ENCODE peak calls at places on chromosome 7, in four cellular contexts. S is posterior vena cava, E is HCEC 1CT, Z is NCI-H2171 treated with DMSO at 0.1 percent for 48 hours. P is an unnamed sample.

GRCh38 chr7:30504347-30505173 is at the start of gene GGCT:
- DNase-seq in S (peak; percentile 100), Z (peak; percentile 98), E (peak; percentile 98), P (peak; percentile 98)

GRCh38 chr7:98996162-98996552 is 117.8 kb downstream of the TRRAP start:
- DNase-seq in E (no peak), Z (no peak), S (no peak), P (no peak)

GRCh38 chr7:128243273-128243672 is 2.2 kb downstream of the LEP start:
- DNase-seq in S (peak; percentile 38), Z (no peak), E (no peak), P (no peak)

GRCh38 chr7:70353310-70353947 is 755.2 kb downstream of the AUTS2 start:
- DNase-seq in S (no peak), E (no peak), Z (peak; percentile 87), P (no peak)

GRCh38 chr7:107528461-107528860 is 35.3 kb downstream of the COG5 start:
- DNase-seq in E (peak; percentile 66), S (no peak), Z (no peak), P (peak; percentile 78)

GRCh38 chr7:80273327-80273726 is 138.7 kb downstream of the GNAI1 start:
- DNase-seq in S (no peak), E (peak; percentile 80), Z (no peak), P (peak; percentile 69)

GRCh38 chr7:131197920-131198610 is 129.6 kb upstream of the MKLN1 start:
- DNase-seq in S (no peak), Z (no peak), E (peak; percentile 82), P (peak; percentile 82)

GRCh38 chr7:1971946-1972654 is 260.6 kb downstream of the MAD1L1 start:
- DNase-seq in Z (no peak), S (peak; percentile 53), E (no peak), P (no peak)

GRCh38 chr7:95608344-95609173 is 12.2 kb upstream of the PDK4 start:
- DNase-seq in E (peak; percentile 98), S (peak; percentile 95), Z (peak; percentile 70), P (peak; percentile 82)

GRCh38 chr7:68729361-68729760 is 868.9 kb upstream of the AUTS2 start:
- DNase-seq in Z (peak; percentile 97), S (no peak), E (no peak), P (no peak)

GRCh38 chr7:48471206-48471605 is 299.9 kb downstream of the ABCA13 start:
- DNase-seq in E (no peak), Z (no peak), S (no peak), P (no peak)

GRCh38 chr7:30789334-30789711 is 18.1 kb downstream of the MINDY4 start:
- DNase-seq in S (no peak), E (peak; percentile 85), Z (no peak), P (peak; percentile 82)

GRCh38 chr7:127938588-127938987 is 92.6 kb downstream of the LRRC4 start:
- DNase-seq in Z (no peak), E (peak; percentile 83), S (no peak), P (peak; percentile 76)

GRCh38 chr7:84331665-84332064 is 137.1 kb upstream of the SEMA3A start:
- DNase-seq in E (no peak), Z (peak; percentile 11), S (no peak), P (peak; percentile 77)

GRCh38 chr7:80440908-80441307 is 71.0 kb downstream of the GNAT3 start:
- DNase-seq in E (peak; percentile 53), Z (no peak), S (no peak), P (peak; percentile 64)

GRCh38 chr7:108716783-108717182 is 147.1 kb downstream of the DNAJB9 start:
- DNase-seq in S (no peak), Z (no peak), E (peak; percentile 58), P (peak; percentile 76)

GRCh38 chr7:7810826-7811225 is 92.4 kb upstream of the RPA3 start:
- DNase-seq in S (no peak), Z (no peak), E (no peak), P (no peak)

GRCh38 chr7:821688-822087 is 10.6 kb upstream of the SUN1 start:
- DNase-seq in E (no peak), S (peak; percentile 56), Z (no peak), P (peak; percentile 4)

GRCh38 chr7:22671177-22671879 is 55.7 kb upstream of the IL6 start:
- DNase-seq in E (peak; percentile 73), Z (no peak), S (no peak), P (peak; percentile 74)

GRCh38 chr7:19665399-19666008 is 43.3 kb downstream of the POLR1F start:
- DNase-seq in Z (peak; percentile 33), E (peak; percentile 67), S (no peak), P (peak; percentile 27)

GRCh38 chr7:103914147-103914899 is 75.1 kb downstream of the RELN start:
- DNase-seq in E (no peak), Z (no peak), S (no peak), P (no peak)

GRCh38 chr7:137771679-137772078 is 75.1 kb downstream of the DGKI start:
- DNase-seq in S (no peak), Z (no peak), E (peak; percentile 86), P (peak; percentile 98)

GRCh38 chr7:5665106-5666025 is 116.1 kb downstream of the RNF216 start:
- DNase-seq in E (peak; percentile 53), S (peak; percentile 81), Z (peak; percentile 82), P (peak; percentile 83)

GRCh38 chr7:95772771-95773581 is 622 bp downstream of the DYNC1I1 start:
- DNase-seq in S (peak; percentile 81), Z (no peak), E (no peak), P (peak; percentile 14)

GRCh38 chr7:149459540-149460433 is 1.1 kb downstream of the ZNF777 start:
- DNase-seq in Z (no peak), S (no peak), E (peak; percentile 2), P (no peak)

GRCh38 chr7:117071597-117071996 is 118.3 kb downstream of the ST7 start:
- DNase-seq in S (no peak), Z (peak; percentile 84), E (no peak), P (no peak)

GRCh38 chr7:47625861-47626444 is 44.0 kb upstream of the TNS3 start:
- DNase-seq in Z (no peak), E (no peak), S (no peak), P (no peak)

GRCh38 chr7:151595702-151596340 is 76.1 kb upstream of the RHEB start:
- DNase-seq in E (no peak), Z (no peak), S (no peak), P (no peak)